ENCODE peak calls at places on chromosomes 5 and 9, in five cellular contexts. P, E, Z, B and Y are unnamed samples.

GRCh38 chr5:1343315-1343751 is 1.6 kb downstream of the CLPTM1L start:
- DNase-seq in E (no peak), P (no peak), Z (no peak), B (no peak), Y (no peak)

GRCh38 chr5:31537856-31538255 is 5.8 kb downstream of the C5orf22 start:
- DNase-seq in P (no peak), Z (no peak), B (no peak), E (no peak), Y (peak; percentile 24)

GRCh38 chr9:110801426-110801825 is 132.8 kb downstream of the MUSK start:
- DNase-seq in B (no peak), P (no peak), E (no peak), Z (no peak), Y (no peak)

GRCh38 chr9:15509931-15510788 is 610 bp downstream of the PSIP1 start:
- DNase-seq in P (no peak), E (peak; percentile 22), Z (peak; percentile 71), B (peak; percentile 26), Y (peak; percentile 6)

GRCh38 chr9:5492965-5493364 is 17.4 kb upstream of the PDCD1LG2 start:
- DNase-seq in E (no peak), B (no peak), P (no peak), Z (no peak), Y (no peak)

GRCh38 chr5:158976035-158976434 is 123.7 kb downstream of the EBF1 start:
- DNase-seq in P (peak; percentile 94), B (no peak), E (no peak), Z (no peak), Y (peak; percentile 47)

GRCh38 chr5:157252741-157253465 is 13.0 kb upstream of the CYFIP2 start:
- DNase-seq in P (peak; percentile 8), B (no peak), E (peak; percentile 39), Z (no peak), Y (peak; percentile 44)

GRCh38 chr5:124754206-124754927 is 7.9 kb upstream of the ZNF608 start:
- DNase-seq in Z (no peak), P (no peak), B (no peak), E (no peak), Y (no peak)

GRCh38 chr9:136538599-136539426 is 7.0 kb downstream of the NOTCH1 start:
- DNase-seq in P (no peak), B (peak; percentile 48), E (no peak), Z (no peak), Y (no peak)

GRCh38 chr5:169914766-169915165 is 65.5 kb downstream of the INSYN2B start:
- DNase-seq in B (no peak), E (no peak), Z (no peak), P (peak; percentile 51), Y (peak; percentile 57)

GRCh38 chr5:63877961-63878360 is 84.3 kb downstream of the HTR1A start:
- DNase-seq in E (no peak), Z (no peak), P (no peak), B (no peak), Y (no peak)

GRCh38 chr5:67897431-67897830 is 318.1 kb upstream of the PIK3R1 start:
- DNase-seq in E (no peak), P (no peak), B (no peak), Z (no peak), Y (no peak)

GRCh38 chr9:134585746-134586706 is 55.6 kb upstream of the COL5A1 start:
- DNase-seq in B (no peak), Z (no peak), E (no peak), P (peak; percentile 78), Y (peak; percentile 73)

GRCh38 chr5:501040-501832 is 23.0 kb downstream of the SLC9A3 start:
- DNase-seq in Z (no peak), E (no peak), P (no peak), B (no peak), Y (no peak)

GRCh38 chr5:78730300-78731094 is 81.9 kb upstream of the LHFPL2 start:
- DNase-seq in E (no peak), Z (no peak), B (no peak), P (no peak), Y (no peak)

GRCh38 chr5:97854871-97855762 is 672.1 kb upstream of the RIOK2 start:
- DNase-seq in Z (no peak), P (peak; percentile 63), E (no peak), B (no peak), Y (peak; percentile 53)

GRCh38 chr5:13427859-13428557 is 516.5 kb downstream of the DNAH5 start:
- DNase-seq in B (no peak), Z (no peak), P (no peak), E (no peak), Y (no peak)

GRCh38 chr5:135645336-135645735 is 66.5 kb upstream of the CXCL14 start:
- DNase-seq in Z (no peak), E (no peak), B (peak; percentile 52), P (no peak), Y (no peak)

GRCh38 chr9:135990468-135991429 is 29.6 kb upstream of the UBAC1 start:
- DNase-seq in Z (peak; percentile 88), B (no peak), E (no peak), P (peak; percentile 48), Y (no peak)

GRCh38 chr9:121494192-121494591 is 5.5 kb downstream of the GGTA1 start:
- DNase-seq in P (no peak), E (no peak), B (no peak), Z (no peak), Y (no peak)

GRCh38 chr9:108108802-108109448 is 619.4 kb upstream of the KLF4 start:
- DNase-seq in E (no peak), Z (peak; percentile 45), P (peak; percentile 69), B (no peak), Y (no peak)

GRCh38 chr9:96476591-96476990 is 26.6 kb downstream of the HABP4 start:
- DNase-seq in P (peak; percentile 14), B (no peak), E (no peak), Z (no peak), Y (no peak)

GRCh38 chr5:159313197-159313596 is 17.1 kb downstream of the IL12B start:
- DNase-seq in P (no peak), E (no peak), Z (no peak), B (no peak), Y (no peak)

GRCh38 chr5:138753794-138754698 is 821 bp downstream of the CTNNA1 start:
- DNase-seq in P (peak; percentile 86), Z (peak; percentile 70), E (no peak), B (peak; percentile 95), Y (peak; percentile 93)

DNA sequence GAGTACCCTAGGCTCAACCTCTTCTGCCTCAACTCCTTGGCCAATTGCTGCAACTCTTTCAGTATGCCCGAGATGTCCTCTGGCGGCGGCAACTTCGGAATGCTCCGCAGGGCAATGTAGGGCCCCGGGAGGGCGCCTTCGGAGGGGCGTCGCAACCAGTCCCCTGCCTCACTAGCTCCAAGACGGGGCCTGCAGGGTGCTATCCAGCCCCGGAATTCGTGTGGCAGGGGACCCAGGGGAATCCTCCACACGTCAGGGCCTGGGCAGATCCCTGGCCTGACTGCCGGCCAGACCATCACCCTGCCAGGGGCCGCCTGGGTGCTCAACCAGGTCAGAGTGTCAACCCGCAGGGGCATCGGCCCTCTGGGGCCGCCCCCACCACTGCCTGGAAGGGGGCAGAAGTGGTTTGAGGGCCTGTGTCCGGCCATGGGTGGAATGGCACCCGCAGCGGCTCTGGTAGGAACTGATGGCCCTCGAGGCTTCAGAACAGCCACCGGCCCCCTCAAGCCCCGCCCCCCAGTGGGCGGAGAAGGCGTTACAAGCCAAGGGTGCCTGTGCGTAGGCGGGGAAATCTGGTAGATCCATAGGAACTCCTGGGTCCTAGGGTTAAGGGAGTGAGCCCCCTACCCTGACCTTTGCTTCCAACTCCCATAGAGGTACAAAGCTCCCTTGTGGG is at the start of gene POU5F2:
- DNase-seq in E (no peak), P (no peak), B (no peak), Z (peak; percentile 39), Y (no peak)
- TF ChIP-seq CTCF in E (no peak), P (no peak), B (no peak), Z (no peak), Y (peak; percentile 24)

GRCh38 chr9:125629451-125629850 is 77.6 kb downstream of the MAPKAP1 start:
- DNase-seq in P (no peak), E (no peak), Z (no peak), B (no peak), Y (no peak)
- H3K27ac ChIP-seq in P (no peak overlapping the region), E (no peak overlapping the region), Z (no peak overlapping the region), B (no peak overlapping the region), Y (no peak overlapping the region)

DNA sequence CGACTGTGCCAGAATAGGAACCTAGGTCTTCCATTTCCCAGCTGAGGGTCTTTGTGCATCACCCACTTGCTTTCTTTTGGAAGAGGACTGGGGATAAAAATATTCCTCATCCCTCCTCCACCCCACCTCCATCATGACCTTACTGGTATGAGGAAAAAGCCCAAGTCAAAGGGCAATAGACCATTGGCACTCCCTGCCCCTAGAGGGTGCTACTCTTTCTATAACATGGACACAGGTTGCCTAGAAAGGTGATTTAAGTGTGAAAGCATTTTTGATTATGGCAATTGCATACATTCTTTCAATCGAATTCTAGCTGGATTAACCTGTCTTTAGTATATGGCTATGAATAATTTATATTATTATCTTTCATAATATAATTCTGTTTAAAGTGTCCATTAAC is 22.8 kb upstream of the ZNF618 start:
- DNase-seq in B (no peak), Z (no peak), E (no peak), P (no peak), Y (no peak)
- TF ChIP-seq CTCF in B (peak; percentile 22), Z (peak; percentile 26), E (no peak), P (no peak), Y (peak; percentile 59)

GRCh38 chr9:77989437-77989836 is 42.2 kb downstream of the GNAQ start:
- DNase-seq in E (no peak), B (no peak), Z (no peak), P (no peak), Y (no peak)
- H3K27ac ChIP-seq in E (no peak overlapping the region), B (no peak overlapping the region), Z (peak overlapping the region; percentile 28), P (no peak overlapping the region), Y (no peak overlapping the region)

DNA sequence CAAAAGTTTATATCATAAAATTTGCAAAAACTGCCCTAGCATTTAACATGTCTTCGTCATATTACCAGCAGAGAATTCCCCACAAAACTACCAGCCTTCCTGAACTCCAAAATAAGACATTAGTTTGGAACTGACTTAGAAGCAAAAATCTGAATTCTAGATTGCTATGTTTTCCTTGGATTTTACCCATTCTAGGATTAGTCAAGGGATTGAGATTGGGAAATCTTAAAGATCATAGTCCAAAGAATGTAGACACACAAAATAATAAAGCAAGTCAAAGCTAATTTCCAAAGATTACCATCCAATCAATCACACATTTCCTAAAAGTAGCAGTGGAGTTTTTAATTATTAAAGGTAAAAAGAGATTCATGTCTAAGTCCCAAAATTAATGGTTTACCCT is 138.2 kb downstream of the NFIB start:
- DNase-seq in B (no peak), E (no peak), P (no peak), Z (no peak), Y (no peak)
- TF ChIP-seq CTCF in B (no peak), E (no peak), P (no peak), Z (no peak), Y (no peak)